ENCODE peak calls at places on chromosome 9, in seven cellular contexts. S, T, K, E, C, F and G are unnamed samples.

GRCh38 chr9:125343518-125344284 is 82.1 kb downstream of the GAPVD1 start:
- DNase-seq in K (no peak), F (peak), C (no peak), E (peak), T (peak), S (no peak), G (peak)

GRCh38 chr9:70411141-70411929 is 3.1 kb downstream of the KLF9 start:
- DNase-seq in S (no peak), C (peak), K (peak), F (peak), T (peak), E (peak), G (peak)

GRCh38 chr9:93244510-93245436 is 60.8 kb downstream of the WNK2 start:
- DNase-seq in F (no peak), S (no peak), K (no peak), T (no peak), E (no peak), C (no peak), G (no peak)

GRCh38 chr9:18255158-18255629 is 218.8 kb upstream of the ADAMTSL1 start:
- DNase-seq in K (peak), F (peak), C (peak), T (peak), E (peak), S (peak), G (peak)

GRCh38 chr9:115296831-115297565 is 179.0 kb upstream of the TNC start:
- DNase-seq in K (no peak), F (no peak), C (no peak), S (no peak), T (no peak), E (no peak), G (no peak)

GRCh38 chr9:106757539-106757938 is 105.4 kb upstream of the ZNF462 start:
- DNase-seq in K (no peak), T (no peak), F (no peak), E (no peak), S (no peak), C (no peak), G (no peak)

GRCh38 chr9:128091571-128091970 is 23.5 kb downstream of the SLC25A25 start:
- DNase-seq in K (no peak), C (no peak), E (no peak), S (no peak), F (no peak), T (no peak), G (no peak)

GRCh38 chr9:5953743-5954707 is 61.4 kb downstream of the RANBP6 start:
- DNase-seq in F (peak), K (no peak), C (no peak), T (peak), E (peak), S (no peak), G (no peak)

GRCh38 chr9:38761334-38761733 is 41.4 kb upstream of the FAM240B start:
- DNase-seq in E (no peak), C (no peak), S (no peak), F (no peak), T (no peak), K (no peak), G (no peak)

DNA sequence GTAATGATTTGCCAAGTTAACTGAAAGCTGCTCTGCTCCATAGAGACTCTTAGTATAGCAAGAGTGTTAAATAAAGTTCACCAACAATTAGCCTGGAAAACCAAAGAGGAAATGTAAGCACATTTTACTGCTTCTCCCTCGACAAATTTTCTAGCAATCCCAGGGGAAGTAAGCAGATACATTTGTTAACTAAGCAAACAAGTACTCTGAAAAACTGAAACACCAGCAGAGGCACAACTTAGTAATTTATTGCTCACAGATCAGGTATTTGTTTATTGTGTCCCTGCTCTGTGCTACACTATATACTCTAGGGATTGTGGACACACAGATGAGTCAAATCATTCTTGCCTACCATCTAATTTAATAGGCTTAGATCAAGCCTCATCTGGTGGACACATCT is 162.1 kb downstream of the GLIS3 start:
- DNase-seq in T (peak), E (peak), K (no peak), F (peak), C (no peak), S (no peak), G (no peak)
- H3K4me3 ChIP-seq in T (peak), E (no peak), K (no peak), F (no peak), C (no peak), S (no peak), G (no peak)

GRCh38 chr9:96478829-96479371 is 28.9 kb downstream of the HABP4 start:
- DNase-seq in S (no peak), T (peak), E (peak), K (no peak), F (peak), C (no peak), G (no peak)

GRCh38 chr9:96483197-96483596 is 33.2 kb downstream of the HABP4 start:
- DNase-seq in E (no peak), K (no peak), S (no peak), C (no peak), T (no peak), F (no peak), G (no peak)

GRCh38 chr9:96483733-96484240 is 33.8 kb downstream of the HABP4 start:
- DNase-seq in T (peak), E (no peak), F (no peak), S (no peak), K (no peak), C (no peak), G (no peak)

GRCh38 chr9:96482471-96482870 is 32.5 kb downstream of the HABP4 start:
- DNase-seq in S (no peak), F (no peak), E (peak), T (peak), K (no peak), C (no peak), G (no peak)

GRCh38 chr9:96480736-96481135 is 30.8 kb downstream of the HABP4 start:
- DNase-seq in E (no peak), S (no peak), F (no peak), C (no peak), K (no peak), T (no peak), G (no peak)
- H3K4me3 ChIP-seq in E (no peak), S (no peak), F (no peak), C (no peak), K (no peak), T (no peak), G (no peak)

DNA sequence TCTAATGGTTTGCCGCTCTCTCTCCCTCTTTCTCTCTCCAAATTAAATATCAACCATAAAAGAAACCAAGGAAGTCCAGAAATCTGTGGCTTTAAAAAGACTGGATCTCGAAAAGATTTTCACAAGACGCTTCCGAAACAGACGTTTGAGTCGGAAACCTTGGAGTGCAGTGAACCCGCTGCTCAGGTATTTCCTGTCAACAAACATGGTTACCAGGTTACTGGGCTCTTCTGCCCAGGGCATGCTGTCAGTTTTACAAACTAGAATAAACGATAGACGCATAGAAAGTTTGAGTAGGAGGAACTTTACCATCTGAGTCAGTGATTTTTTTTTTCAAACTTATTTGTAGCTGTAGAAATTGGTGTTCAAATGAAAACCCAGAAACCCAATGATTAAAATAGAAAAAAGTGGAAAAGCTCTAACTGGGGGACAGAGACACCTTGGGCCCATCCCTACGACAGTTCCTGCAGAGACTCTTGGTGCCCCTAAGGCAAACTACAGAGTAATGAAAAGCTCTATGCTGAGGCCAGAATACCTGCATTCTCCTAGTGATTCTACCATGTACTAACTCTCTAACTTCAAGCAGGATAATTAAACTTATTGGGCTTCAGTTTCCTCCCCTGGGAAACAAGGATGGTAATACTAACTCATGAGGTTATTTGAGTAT is 90.0 kb downstream of the DOCK8 start:
- DNase-seq in E (no peak), F (no peak), C (no peak), S (no peak), K (no peak), T (no peak), G (no peak)
- H3K4me3 ChIP-seq in E (no peak), F (no peak), C (no peak), S (no peak), K (no peak), T (no peak), G (no peak)

GRCh38 chr9:120711354-120711753 is 2.9 kb downstream of the MEGF9 start:
- DNase-seq in F (no peak), K (no peak), E (no peak), S (no peak), T (peak), C (no peak), G (no peak)
- H3K4me3 ChIP-seq in F (no peak), K (no peak), E (no peak), S (peak), T (peak), C (no peak), G (peak)

GRCh38 chr9:129145316-129145715 is 32.7 kb downstream of the IER5L start:
- DNase-seq in T (no peak), K (peak), F (no peak), E (peak), S (no peak), C (no peak), G (no peak)
- H3K4me3 ChIP-seq in T (peak), K (no peak), F (no peak), E (no peak), S (no peak), C (no peak), G (no peak)

DNA sequence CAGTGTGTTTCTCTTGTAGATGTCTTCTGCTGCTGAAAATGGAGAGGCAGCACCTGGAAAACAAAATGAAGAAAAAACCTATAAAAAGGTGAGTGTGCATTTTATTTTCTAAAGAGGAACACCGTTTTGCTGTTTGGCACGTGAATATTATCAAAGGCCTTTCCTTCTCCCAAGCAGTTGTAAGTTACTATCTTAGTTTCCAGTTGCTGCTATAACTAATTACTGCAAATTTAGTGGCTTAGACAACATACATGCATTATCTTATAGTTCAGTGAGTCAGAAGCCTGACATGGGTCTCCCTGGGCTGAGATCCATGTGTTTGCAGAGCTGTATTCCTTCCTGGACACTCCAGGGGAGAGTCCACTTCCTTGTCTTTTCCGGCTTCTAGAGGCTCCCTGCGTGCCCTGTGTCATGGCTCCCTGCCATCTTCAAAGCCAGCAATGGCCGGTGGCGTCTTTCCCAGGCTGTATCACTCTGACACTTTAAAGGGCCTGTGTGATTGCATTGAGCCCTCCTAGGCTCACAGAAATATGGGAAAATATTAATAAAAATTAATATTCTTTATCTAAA is 117.6 kb downstream of the PIP5K1B start:
- DNase-seq in K (no peak), T (no peak), E (peak), C (peak), F (no peak), S (no peak), G (no peak)
- H3K4me3 ChIP-seq in K (no peak), T (no peak), E (no peak), C (no peak), F (no peak), S (no peak), G (no peak)